ENCODE peak calls at places on chromosomes 7 and 10, in five cellular contexts. B, Z, T, V and P are unnamed samples.
A peak's percentile ranks its signal among the peaks of the same experiment; 100 is the strongest.

GRCh38 chr10:77637986-77638765 is 568 bp upstream of the KCNMA1 start:
- DNase-seq in Z (no peak), T (no peak), B (peak; percentile 35), V (peak; percentile 16), P (no peak)

GRCh38 chr10:13775786-13776780 is 189.3 kb downstream of the PRPF18 start:
- DNase-seq in V (no peak), B (no peak), Z (no peak), T (no peak), P (no peak)

GRCh38 chr7:105920766-105921165 is 42.3 kb upstream of the CDHR3 start:
- DNase-seq in V (no peak), Z (no peak), T (no peak), B (no peak), P (no peak)

GRCh38 chr10:59434463-59435326 is 72.3 kb upstream of the FAM13C start:
- DNase-seq in V (no peak), T (no peak), B (no peak), Z (peak; percentile 6), P (no peak)

GRCh38 chr10:29732918-29733317 is 98.1 kb upstream of the SVIL start:
- DNase-seq in Z (no peak), V (no peak), B (no peak), T (no peak), P (no peak)

GRCh38 chr10:100100651-100101525 is 19.2 kb upstream of the CPN1 start:
- DNase-seq in B (no peak), Z (no peak), V (no peak), T (no peak), P (no peak)

GRCh38 chr10:132626019-132626760 is 88.6 kb downstream of the INPP5A start:
- DNase-seq in B (no peak), Z (no peak), V (no peak), T (no peak), P (no peak)

GRCh38 chr7:37369904-37370303 is 78.8 kb downstream of the ELMO1 start:
- DNase-seq in B (no peak), T (no peak), V (no peak), Z (no peak), P (no peak)

GRCh38 chr7:84190016-84190705 is 4.4 kb downstream of the SEMA3A start:
- DNase-seq in V (no peak), T (no peak), Z (no peak), B (no peak), P (no peak)

GRCh38 chr7:4216016-4216415 is 466.1 kb upstream of the FOXK1 start:
- DNase-seq in B (no peak), T (no peak), Z (no peak), V (no peak), P (no peak)

GRCh38 chr7:6646380-6646950 is 9.3 kb downstream of the ZNF316 start:
- DNase-seq in V (no peak), Z (no peak), T (no peak), B (no peak), P (no peak)

GRCh38 chr10:116125180-116125579 is 147.8 kb downstream of the GFRA1 start:
- DNase-seq in V (no peak), T (no peak), Z (no peak), B (no peak), P (no peak)

GRCh38 chr7:106050002-106050742 is 61.9 kb downstream of the SYPL1 start:
- DNase-seq in V (no peak), B (no peak), Z (no peak), T (no peak), P (no peak)

GRCh38 chr10:72665925-72666324 is 26.0 kb upstream of the MCU start:
- DNase-seq in V (no peak), Z (no peak), T (no peak), B (no peak), P (no peak)

GRCh38 chr10:45420453-45421192 is 46.6 kb downstream of the ALOX5 start:
- DNase-seq in B (peak; percentile 37), V (peak; percentile 46), T (peak; percentile 92), Z (peak; percentile 4), P (peak; percentile 87)

GRCh38 chr10:11757452-11757819 is 15.3 kb downstream of the ECHDC3 start:
- DNase-seq in B (no peak), V (no peak), Z (peak; percentile 88), T (no peak), P (no peak)

GRCh38 chr7:154171422-154171821 is 119.2 kb downstream of the DPP6 start:
- DNase-seq in V (no peak), Z (no peak), T (no peak), B (no peak), P (no peak)

GRCh38 chr7:31488562-31489203 is 25.2 kb upstream of the ITPRID1 start:
- DNase-seq in B (peak; percentile 58), Z (peak; percentile 3), V (no peak), T (peak; percentile 6), P (no peak)

GRCh38 chr10:32189400-32190084 is 133.3 kb upstream of the KIF5B start:
- DNase-seq in T (no peak), V (no peak), Z (no peak), B (no peak), P (no peak)

GRCh38 chr10:34241226-34242000 is 573.7 kb downstream of the PARD3 start:
- DNase-seq in Z (no peak), V (no peak), B (no peak), T (no peak), P (no peak)

GRCh38 chr7:70355591-70356323 is 757.5 kb downstream of the AUTS2 start:
- DNase-seq in Z (no peak), B (no peak), T (no peak), V (no peak), P (no peak)

GRCh38 chr10:61164458-61165160 is 220.6 kb upstream of the RHOBTB1 start:
- DNase-seq in Z (peak; percentile 61), B (no peak), V (no peak), T (no peak), P (peak; percentile 89)

GRCh38 chr10:86545097-86545496 is 23.5 kb upstream of the WAPL start:
- DNase-seq in B (no peak), V (no peak), T (no peak), Z (no peak), P (no peak)

GRCh38 chr7:88278881-88279280 is 27.8 kb downstream of the STEAP4 start:
- DNase-seq in V (no peak), B (no peak), T (no peak), Z (no peak), P (no peak)

GRCh38 chr10:124588736-124589451 is 127.3 kb downstream of the LHPP start:
- DNase-seq in Z (no peak), B (no peak), T (no peak), V (no peak), P (no peak)

GRCh38 chr7:51261950-51262795 is 54.4 kb downstream of the COBL start:
- DNase-seq in B (no peak), V (no peak), T (no peak), Z (no peak), P (no peak)

GRCh38 chr7:20737840-20738448 is 48.7 kb downstream of the SP8 start:
- DNase-seq in Z (no peak), T (no peak), B (no peak), V (no peak), P (no peak)

GRCh38 chr7:21448974-21449373 is 21.1 kb downstream of the SP4 start:
- DNase-seq in T (no peak), Z (no peak), V (no peak), B (no peak), P (no peak)

GRCh38 chr10:102314801-102315200 is 69.5 kb downstream of the GBF1 start:
- DNase-seq in B (no peak), T (no peak), Z (no peak), V (no peak), P (no peak)

GRCh38 chr7:8165150-8165549 is 96.8 kb downstream of the ICA1 start:
- DNase-seq in Z (no peak), T (no peak), V (no peak), B (no peak), P (no peak)

GRCh38 chr7:102205915-102206314 is 80.8 kb upstream of the SH2B2 start:
- DNase-seq in B (no peak), Z (no peak), V (no peak), T (no peak), P (no peak)

GRCh38 chr10:31036209-31036608 is 4.5 kb upstream of the ZNF438 start:
- DNase-seq in V (no peak), Z (no peak), T (no peak), B (no peak), P (no peak)